ENCODE peak calls at places on chromosomes 3 and 15, in seven cellular contexts. T is hepatocyte, E is kidney epithelial cell, D is GM23338, S is HL-60, M is cardiac muscle cell, K is neural progenitor cell. F is an unnamed sample.

GRCh38 chr3:40109641-40110490 is 199.6 kb upstream of the EIF1B start:
- DNase-seq in M (peak), K (peak), E (no peak), S (no peak), D (peak), T (peak), F (peak)

GRCh38 chr3:38662544-38662943 is 13.1 kb upstream of the SCN5A start:
- DNase-seq in T (peak), S (peak), D (peak), K (peak), E (peak), M (no peak), F (peak)

GRCh38 chr3:52986938-52987337 is 58.9 kb downstream of the SFMBT1 start:
- DNase-seq in M (peak), K (peak), E (no peak), S (no peak), D (peak), T (no peak), F (peak)

GRCh38 chr3:123446610-123447109 is 2.2 kb downstream of the ADCY5 start:
- DNase-seq in S (no peak), D (no peak), K (no peak), E (no peak), T (no peak), M (no peak), F (no peak)

GRCh38 chr15:76936671-76937070 is 5.1 kb downstream of the RCN2 start:
- DNase-seq in E (peak), T (no peak), S (no peak), K (no peak), M (no peak), D (no peak), F (peak)

GRCh38 chr3:103052236-103052830 is 617.5 kb downstream of the ZPLD1 start:
- DNase-seq in E (no peak), T (peak), S (peak), K (no peak), D (no peak), M (no peak), F (no peak)

GRCh38 chr3:138949002-138949418 is 2.0 kb downstream of the FOXL2NB start:
- DNase-seq in M (no peak), T (no peak), D (peak), E (peak), K (peak), S (no peak), F (no peak)

GRCh38 chr15:65512807-65513416 is 4.6 kb downstream of the DPP8 start:
- DNase-seq in M (no peak), D (no peak), T (no peak), E (no peak), S (no peak), K (no peak), F (peak)

GRCh38 chr3:40546811-40547210 is 22.1 kb downstream of the ZNF621 start:
- DNase-seq in D (no peak), E (peak), K (peak), S (no peak), M (no peak), T (peak), F (peak)

GRCh38 chr3:111465081-111465670 is 76.8 kb upstream of the CD96 start:
- DNase-seq in M (no peak), S (no peak), K (no peak), D (no peak), E (no peak), T (no peak), F (no peak)

GRCh38 chr3:47013231-47013630 is 33.8 kb downstream of the NBEAL2 start:
- DNase-seq in M (no peak), K (no peak), T (no peak), D (no peak), E (no peak), S (no peak), F (no peak)

GRCh38 chr3:113354307-113354706 is 87.0 kb downstream of the CFAP44 start:
- DNase-seq in D (no peak), T (no peak), K (no peak), E (no peak), M (no peak), S (no peak), F (peak)

GRCh38 chr3:126119008-126119675 is 35.2 kb upstream of the SLC41A3 start:
- DNase-seq in T (no peak), M (no peak), D (no peak), K (no peak), S (no peak), E (no peak), F (no peak)

GRCh38 chr3:15768421-15769255 is 29.1 kb downstream of the ANKRD28 start:
- DNase-seq in D (no peak), K (no peak), S (peak), M (no peak), E (peak), T (peak), F (peak)

GRCh38 chr3:105399062-105399461 is 32.4 kb downstream of the ALCAM start:
- DNase-seq in M (no peak), K (no peak), E (no peak), S (no peak), T (no peak), D (no peak), F (no peak)

GRCh38 chr3:134029734-134030381 is at the start of gene SLCO2A1:
- DNase-seq in T (peak), K (peak), S (peak), M (peak), D (peak), E (no peak), F (peak)

GRCh38 chr3:154973851-154974250 is 106.3 kb upstream of the MME start:
- DNase-seq in M (no peak), T (no peak), K (no peak), D (no peak), E (no peak), S (no peak), F (no peak)

GRCh38 chr3:73485877-73486311 is 138.8 kb downstream of the PDZRN3 start:
- DNase-seq in E (no peak), K (no peak), S (no peak), M (no peak), T (no peak), D (no peak), F (no peak)

DNA sequence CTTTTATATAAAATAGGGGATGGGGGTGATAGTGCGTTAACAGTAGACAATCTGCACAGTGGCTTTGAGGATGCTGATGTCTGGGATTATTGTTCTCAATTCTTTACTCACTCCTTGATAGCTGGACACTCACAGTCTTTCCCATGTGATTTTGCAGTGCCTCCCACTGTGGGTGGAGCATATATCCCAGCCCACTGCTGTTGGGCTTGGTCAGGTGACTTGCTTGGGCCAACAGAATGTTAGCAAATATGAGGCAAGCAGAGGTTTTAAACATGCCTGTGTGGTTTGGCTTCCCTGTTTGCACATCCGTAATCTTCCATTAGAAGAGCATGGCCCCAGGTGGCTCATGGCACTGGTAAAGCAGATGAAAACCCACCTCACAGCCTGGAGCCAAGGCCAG is 46.5 kb downstream of the CPA3 start:
- DNase-seq in S (no peak), M (no peak), T (peak), E (no peak), K (no peak), D (no peak), F (no peak)
- H3K4me3 ChIP-seq in S (no peak), M (no peak), T (no peak), E (no peak), K (no peak), D (no peak), F (no peak)

GRCh38 chr15:74950078-74951000 is 6.2 kb downstream of the RPP25 start:
- DNase-seq in E (no peak), D (peak), M (peak), K (peak), T (peak), S (peak), F (peak)

GRCh38 chr15:74955017-74955416 is 1.6 kb downstream of the RPP25 start:
- DNase-seq in T (peak), D (no peak), S (no peak), E (no peak), M (no peak), K (no peak), F (no peak)

GRCh38 chr15:74954515-74954914 is 2.1 kb downstream of the RPP25 start:
- DNase-seq in T (peak), K (peak), E (no peak), S (no peak), D (no peak), M (peak), F (peak)

GRCh38 chr15:74955796-74956647 is 550 bp downstream of the RPP25 start:
- DNase-seq in D (peak), T (peak), E (no peak), S (peak), K (peak), M (peak), F (peak)

GRCh38 chr15:74951006-74951405 is 5.6 kb downstream of the RPP25 start:
- DNase-seq in M (no peak), S (no peak), K (no peak), T (no peak), E (no peak), D (no peak), F (no peak)
- TF ChIP-seq CTCF in M (no peak), S (no peak), K (no peak), T (no peak), E (no peak), D (no peak), F (no peak)

DNA sequence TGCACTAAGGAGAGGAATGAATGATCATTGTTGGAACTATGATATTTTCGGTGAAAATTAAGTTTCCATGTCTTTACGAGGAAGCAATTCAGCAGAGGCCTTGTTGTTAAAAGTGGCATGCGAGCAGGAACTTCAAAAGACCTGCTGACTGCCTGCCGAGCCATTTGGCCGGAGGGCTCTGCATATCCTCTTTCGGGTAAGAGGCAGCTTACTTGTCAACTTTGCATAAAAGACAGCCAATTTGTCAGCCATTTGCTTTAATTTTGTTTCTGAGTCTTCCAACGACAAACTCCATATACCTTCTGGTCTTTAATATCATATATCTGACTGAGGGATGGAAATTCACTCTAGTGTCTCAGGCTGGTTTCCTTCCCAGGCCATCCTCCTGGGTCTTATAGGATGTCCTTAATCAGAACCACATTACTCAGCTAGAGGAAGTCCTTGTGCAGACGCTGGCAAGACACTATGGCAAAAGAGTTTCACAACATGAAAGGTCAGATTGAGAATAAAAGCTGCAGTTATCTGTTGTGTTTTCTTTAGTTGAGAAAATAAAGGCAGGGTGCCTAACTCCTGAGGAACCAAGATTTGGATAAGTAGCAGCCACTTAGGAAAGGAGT is 128.7 kb upstream of the WNT5A start:
- DNase-seq in T (no peak), E (no peak), M (peak), D (peak), K (peak), S (no peak), F (no peak)
- H3K4me3 ChIP-seq in T (no peak), E (no peak), M (no peak), D (peak), K (no peak), S (no peak), F (no peak)

DNA sequence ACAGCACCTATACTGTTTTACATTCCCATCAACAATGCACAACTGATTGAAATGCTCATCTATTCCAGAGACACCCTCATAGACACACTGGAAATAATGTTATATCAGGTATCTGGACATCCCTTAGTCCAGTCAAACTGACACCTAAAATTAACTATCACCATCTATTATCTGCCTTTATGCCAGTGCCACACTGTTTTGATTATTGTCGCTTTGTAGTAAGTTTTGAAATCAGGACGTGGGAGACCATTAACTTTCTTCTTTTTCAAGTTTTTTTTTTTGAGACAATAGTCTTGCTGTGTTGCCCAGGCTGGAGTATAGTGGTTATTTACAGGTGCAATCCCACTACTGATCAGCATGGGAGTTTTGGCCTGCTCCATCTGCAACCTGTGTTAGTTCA is 9.4 kb upstream of the KLHL40 start:
- DNase-seq in S (no peak), D (no peak), E (no peak), K (no peak), T (no peak), M (no peak), F (no peak)
- TF ChIP-seq CTCF in S (no peak), D (no peak), E (no peak), K (no peak), T (no peak), M (no peak), F (no peak)

GRCh38 chr3:50008931-50009330 is 69.0 kb downstream of the RBM6 start:
- DNase-seq in E (no peak), D (no peak), T (no peak), M (no peak), K (no peak), S (no peak), F (peak)
- H3K4me3 ChIP-seq in E (no peak), D (no peak), T (no peak), M (no peak), K (no peak), S (no peak), F (no peak)

DNA sequence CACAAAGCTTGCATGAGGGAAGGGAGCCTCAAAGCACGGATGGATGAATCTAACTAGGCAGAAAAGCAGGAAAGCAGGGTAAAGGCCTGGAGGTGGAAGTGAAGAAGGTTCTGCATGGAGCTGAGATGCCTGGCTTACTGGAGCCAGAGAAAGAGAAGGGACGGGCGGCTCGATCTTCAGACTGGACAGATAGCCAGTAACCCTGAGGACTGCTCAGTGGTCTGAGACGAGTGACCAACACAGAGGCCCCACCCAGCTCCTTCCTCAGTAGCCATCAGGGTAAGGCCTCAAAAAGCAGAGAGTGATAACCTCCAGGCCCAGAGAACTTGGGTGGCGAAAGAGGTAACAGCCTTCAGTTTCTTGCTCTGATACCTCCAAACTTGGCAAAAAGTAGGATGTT is 6.4 kb downstream of the CLN6 start:
- DNase-seq in T (no peak), D (no peak), M (no peak), E (no peak), S (no peak), K (no peak), F (no peak)
- TF ChIP-seq CTCF in T (no peak), D (no peak), M (no peak), E (no peak), S (no peak), K (no peak), F (no peak)

DNA sequence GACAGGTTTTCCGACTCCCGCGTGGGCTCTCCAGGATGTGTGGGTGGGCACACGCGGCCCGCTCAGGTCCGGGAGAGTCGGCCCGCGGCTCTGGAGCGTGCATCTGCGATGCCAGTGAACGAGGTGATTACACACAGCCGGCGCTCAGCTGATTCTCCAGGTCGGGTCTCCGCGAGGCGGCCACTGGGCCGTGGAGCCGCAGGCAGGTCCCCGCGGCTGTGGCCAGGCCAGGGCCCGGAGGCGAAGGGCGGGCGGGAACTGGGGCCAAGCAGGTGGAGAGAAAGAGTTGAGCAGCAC is 13.2 kb downstream of the PAK6 start:
- DNase-seq in K (no peak), D (no peak), M (no peak), E (no peak), T (no peak), S (no peak), F (no peak)
- H3K4me3 ChIP-seq in K (peak), D (peak), M (no peak), E (peak), T (peak), S (no peak), F (no peak)

DNA sequence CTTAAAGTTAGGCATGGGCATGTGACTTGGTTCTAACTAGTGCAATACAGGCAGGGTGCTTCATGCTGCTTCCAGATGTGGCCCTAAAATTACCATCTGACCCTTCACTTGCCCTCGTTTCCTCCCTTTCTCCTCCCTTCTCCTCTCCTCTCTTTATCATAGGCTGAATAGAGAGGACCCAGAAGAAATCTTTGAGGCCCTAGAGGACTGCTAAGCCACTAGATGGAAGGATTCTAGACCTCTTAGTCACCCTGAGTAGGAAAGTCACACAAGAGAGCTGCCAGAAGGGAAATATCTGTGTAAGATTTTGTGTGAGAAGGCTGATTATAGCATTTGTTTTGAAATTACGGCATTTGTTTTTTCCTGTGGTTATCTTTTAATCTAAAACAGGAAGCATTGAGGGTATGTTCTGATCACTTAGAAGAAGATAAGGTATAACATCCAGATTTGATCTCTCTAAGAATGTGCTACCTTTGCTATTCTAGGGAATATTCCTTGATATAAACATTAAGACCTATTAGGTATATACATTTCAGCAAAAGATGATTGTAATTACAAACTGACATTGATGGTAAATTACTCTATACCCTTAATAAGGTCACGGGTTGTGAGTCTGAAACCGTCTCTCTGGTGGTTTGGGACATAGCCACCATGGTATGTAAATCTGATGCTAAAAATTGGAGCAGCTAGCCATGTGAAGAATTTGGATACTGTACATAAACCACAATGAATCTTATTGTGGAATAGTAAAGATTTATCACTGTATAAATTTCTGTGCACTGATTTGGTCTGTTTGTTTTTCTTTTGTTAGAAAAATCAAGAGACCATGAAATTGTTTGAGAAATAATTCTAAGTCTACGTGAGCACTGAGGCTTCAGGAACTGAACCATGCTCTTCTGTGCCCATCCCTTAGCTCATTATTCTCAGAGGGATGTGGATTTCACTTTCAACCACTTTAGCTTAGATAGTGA is 84.1 kb downstream of the TP63 start:
- DNase-seq in S (no peak), M (no peak), D (no peak), T (no peak), E (peak), K (no peak), F (peak)
- TF ChIP-seq CTCF in S (no peak), M (no peak), D (no peak), T (no peak), E (no peak), K (no peak), F (no peak)